ENCODE peak calls at places on chromosomes 2 and 18, in six cellular contexts. N is IMR-90; A is thoracic aorta; O is body of pancreas; T is activated T-helper 9 cell treated with anti-CD3 and anti-CD28 coated beads, Interleukin-2, amount 50 U/mL, for 16 hours; S is neural progenitor cell. U is an unnamed sample.

GRCh38 chr2:51219468-51219867 is 187.5 kb upstream of the NRXN1 start:
- DNase-seq in N (peak; percentile 76), A (no peak), O (no peak), T (no peak), S (no peak), U (no peak)

GRCh38 chr2:11103984-11104793 is 51.1 kb upstream of the SLC66A3 start:
- DNase-seq in N (no peak), A (no peak), O (no peak), T (peak; percentile 4), S (no peak), U (no peak)

GRCh38 chr2:176140130-176140519 is 10.6 kb downstream of the HOXD8 start:
- DNase-seq in N (no peak), A (no peak), O (no peak), T (no peak), S (no peak), U (no peak)

GRCh38 chr2:57696016-57696415 is 350.6 kb upstream of the VRK2 start:
- DNase-seq in N (peak; percentile 1), A (no peak), O (no peak), T (no peak), S (no peak), U (no peak)

GRCh38 chr18:11163668-11164067 is 14.3 kb upstream of the PIEZO2 start:
- DNase-seq in N (peak; percentile 36), A (no peak), O (peak; percentile 52), T (no peak), S (peak; percentile 67), U (no peak)

GRCh38 chr2:147639891-147640290 is 204.9 kb upstream of the ACVR2A start:
- DNase-seq in N (no peak), A (no peak), O (no peak), T (no peak), S (no peak), U (no peak)

GRCh38 chr2:42859006-42859552 is 66.7 kb upstream of the HAAO start:
- DNase-seq in N (peak; percentile 81), A (peak; percentile 54), O (peak; percentile 84), T (peak; percentile 5), S (peak; percentile 79), U (peak; percentile 7)

GRCh38 chr2:216698895-216699294 is 3.5 kb upstream of the IGFBP5 start:
- DNase-seq in N (peak; percentile 84), A (no peak), O (no peak), T (no peak), S (peak; percentile 82), U (no peak)

GRCh38 chr2:83238111-83238510 is 1221.0 kb downstream of the SUCLG1 start:
- DNase-seq in N (no peak), A (no peak), O (no peak), T (no peak), S (no peak), U (no peak)

GRCh38 chr2:180124273-180124881 is 117.3 kb upstream of the CWC22 start:
- DNase-seq in N (peak; percentile 67), A (no peak), O (no peak), T (no peak), S (peak; percentile 55), U (no peak)

GRCh38 chr2:65128297-65129190 is 1.4 kb downstream of the RAB1A start:
- DNase-seq in N (peak; percentile 45), A (no peak), O (peak; percentile 82), T (no peak), S (no peak), U (peak; percentile 18)